ENCODE peak calls at places on chromosomes 2 and 18, in seven cellular contexts. X is GM23338, I is fibroblast of lung, N is testis, V is body of pancreas, E is tibial artery, A is RWPE1. G is an unnamed sample.

GRCh38 chr2:127778447-127778846 is 32.5 kb downstream of the WDR33 start:
- DNase-seq in V (no peak), N (no peak), E (no peak), X (no peak), I (no peak), A (no peak), G (no peak)

GRCh38 chr18:37654711-37655369 is 89.2 kb upstream of the CELF4 start:
- DNase-seq in X (no peak), A (no peak), E (no peak), N (no peak), V (no peak), I (no peak), G (no peak)

GRCh38 chr18:3773303-3773702 is 323.3 kb downstream of the TGIF1 start:
- DNase-seq in N (no peak), X (no peak), E (no peak), I (no peak), V (peak), A (no peak), G (no peak)

GRCh38 chr18:13877133-13877532 is 38.2 kb downstream of the MC2R start:
- DNase-seq in V (no peak), I (no peak), E (no peak), N (no peak), X (no peak), A (no peak), G (no peak)

GRCh38 chr18:48929951-48930713 is 20.6 kb downstream of the SMAD7 start:
- DNase-seq in V (peak), A (no peak), N (peak), E (peak), I (peak), X (peak), G (peak)

GRCh38 chr2:198321522-198322088 is 517.2 kb downstream of the PLCL1 start:
- DNase-seq in I (peak), A (no peak), V (no peak), X (no peak), E (no peak), N (no peak), G (no peak)

GRCh38 chr2:2464095-2464494 is 133.0 kb upstream of the MYT1L start:
- DNase-seq in I (no peak), V (peak), X (no peak), N (peak), A (no peak), E (no peak), G (no peak)

GRCh38 chr2:190382851-190383250 is 25.3 kb upstream of the MFSD6 start:
- DNase-seq in E (no peak), A (peak), V (peak), I (peak), X (peak), N (peak), G (no peak)

GRCh38 chr2:190578158-190579057 is 43.9 kb upstream of the NEMP2 start:
- DNase-seq in E (no peak), A (peak), X (no peak), I (peak), N (peak), V (peak), G (peak)

GRCh38 chr2:134014196-134014960 is 239.5 kb upstream of the MGAT5 start:
- DNase-seq in E (no peak), V (no peak), A (no peak), X (no peak), I (peak), N (no peak), G (no peak)
- H3K27ac ChIP-seq in E (no peak), V (no peak), A (no peak), X (no peak), I (peak), N (no peak), G (no peak)

GRCh38 chr18:46406539-46406932 is 250.5 kb downstream of the LOXHD1 start:
- DNase-seq in A (no peak), E (no peak), V (no peak), X (no peak), N (no peak), I (no peak), G (no peak)
- H3K27ac ChIP-seq in A (peak), E (peak), V (no peak), X (no peak), N (no peak), I (no peak), G (no peak)

GRCh38 chr18:22175326-22175725 is 5.9 kb downstream of the GATA6 start:
- DNase-seq in A (no peak), E (no peak), I (no peak), V (no peak), N (no peak), X (no peak), G (no peak)
- H3K27ac ChIP-seq in A (no peak), E (peak), I (no peak), V (peak), N (peak), X (no peak), G (peak)

DNA sequence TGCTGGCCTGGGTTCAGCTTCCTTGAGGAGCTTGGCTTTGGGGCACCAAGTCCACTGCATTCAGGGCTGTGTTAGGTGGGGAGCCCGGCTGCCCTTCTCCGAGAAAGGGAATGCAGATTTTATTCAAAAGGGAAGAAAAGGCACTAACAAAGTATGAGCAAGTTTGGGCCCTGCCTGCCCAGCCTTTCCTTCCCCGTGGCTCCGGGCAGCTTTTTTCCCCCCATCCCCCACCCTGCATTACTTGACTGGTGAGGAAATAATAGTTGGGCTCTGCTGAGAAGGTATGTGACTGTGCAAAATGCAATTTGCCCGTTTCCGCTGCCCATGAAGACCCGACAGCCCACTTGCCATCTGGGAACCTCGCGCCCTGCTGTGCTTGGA is 82.8 kb downstream of the TCF7L1 start:
- DNase-seq in X (peak), V (no peak), I (no peak), A (no peak), N (no peak), E (no peak), G (no peak)
- H3K27ac ChIP-seq in X (peak), V (no peak), I (peak), A (peak), N (no peak), E (peak), G (peak)

DNA sequence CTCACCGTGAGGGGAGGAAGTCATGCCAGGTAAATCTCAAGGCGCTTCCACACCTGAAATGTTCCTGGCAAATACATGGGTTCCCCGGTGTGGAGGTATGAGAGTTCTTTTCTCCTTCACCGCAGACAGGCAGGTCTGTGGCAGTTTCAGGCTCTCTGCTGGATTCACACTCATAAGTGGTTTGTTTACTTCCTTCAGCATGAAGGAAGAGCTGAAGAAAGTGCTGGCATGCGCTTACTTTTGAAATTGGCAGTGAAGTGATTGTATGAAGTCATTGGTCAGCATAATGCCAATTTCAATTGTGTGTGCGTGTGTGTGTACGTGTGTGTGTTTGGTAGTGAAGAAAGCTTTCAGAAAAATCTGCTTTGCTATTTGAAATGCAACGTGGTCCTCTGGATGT is 43.4 kb downstream of the RNF144A start:
- DNase-seq in A (no peak), I (peak), E (peak), N (no peak), V (peak), X (no peak), G (no peak)
- H3K27ac ChIP-seq in A (no peak), I (no peak), E (no peak), N (no peak), V (peak), X (no peak), G (no peak)

GRCh38 chr2:43513796-43514195 is 82.0 kb downstream of the THADA start:
- DNase-seq in A (no peak), N (no peak), E (no peak), I (no peak), V (no peak), X (no peak), G (no peak)
- H3K27ac ChIP-seq in A (no peak), N (peak), E (peak), I (no peak), V (no peak), X (no peak), G (no peak)

G was measured in Peyer's patch.